ENCODE peak calls at places on chromosomes 4 and X, in six cellular contexts. F is NCI-H1092 treated with DMSO at 0.1 percent for 48 hours; D is astrocyte of the spinal cord; L is fibroblast of lung; S is central memory CD4-positive, alpha-beta T cell; R is ascending aorta. Z is an unnamed sample.

GRCh38 chr4:184120549-184121127 is 97.0 kb downstream of the ENPP6 start:
- DNase-seq in S (no peak), F (no peak), R (peak), L (no peak), D (no peak), Z (no peak)

GRCh38 chr4:3387154-3387942 is 54.4 kb upstream of the HGFAC start:
- DNase-seq in D (no peak), F (no peak), S (no peak), R (no peak), L (no peak), Z (no peak)

GRCh38 chrX:49177873-49178480 is 6.3 kb downstream of the PLP2 start:
- DNase-seq in R (no peak), L (no peak), D (no peak), F (no peak), S (no peak), Z (no peak)

GRCh38 chr4:91734682-91735081 is 569.1 kb upstream of the GRID2 start:
- DNase-seq in D (no peak), L (no peak), F (no peak), R (no peak), S (no peak), Z (no peak)

GRCh38 chr4:159705334-159705733 is 602.5 kb downstream of the RAPGEF2 start:
- DNase-seq in R (no peak), L (no peak), D (no peak), F (no peak), S (no peak), Z (no peak)

GRCh38 chr4:23202712-23203247 is 510.0 kb downstream of the GBA3 start:
- DNase-seq in R (no peak), S (no peak), F (no peak), L (no peak), D (no peak), Z (no peak)

GRCh38 chr4:3521621-3522325 is 10.4 kb downstream of the LRPAP1 start:
- DNase-seq in F (no peak), L (no peak), R (no peak), D (no peak), S (no peak), Z (no peak)

GRCh38 chr4:22483551-22483981 is 32.3 kb downstream of the ADGRA3 start:
- DNase-seq in S (no peak), F (no peak), L (peak), D (peak), R (no peak), Z (no peak)